ENCODE peak calls at places on chromosome 11, in seven cellular contexts. C is H7, F is foreskin fibroblast, W is kidney, N is colonic mucosa, M is A673, X is fibroblast of lung. B is an unnamed sample.

GRCh38 chr11:68020575-68020974 is 9.9 kb upstream of the NDUFS8 start:
- DNase-seq in C (peak; percentile 93), F (peak; percentile 72), W (no peak), N (no peak), M (no peak), X (peak; percentile 34), B (no peak)

GRCh38 chr11:29208117-29208516 is 808.7 kb downstream of the KCNA4 start:
- DNase-seq in C (no peak), F (no peak), W (no peak), N (no peak), M (no peak), X (no peak), B (no peak)

GRCh38 chr11:18312012-18312411 is 9.9 kb downstream of the HPS5 start:
- DNase-seq in C (no peak), F (peak; percentile 65), W (no peak), N (no peak), M (no peak), X (no peak), B (peak; percentile 18)

GRCh38 chr11:17596310-17596669 is 49.2 kb downstream of the OTOG start:
- DNase-seq in C (no peak), F (no peak), W (peak; percentile 9), N (no peak), M (no peak), X (no peak), B (no peak)

GRCh38 chr11:77522215-77522614 is 48.3 kb upstream of the PAK1 start:
- DNase-seq in C (no peak), F (peak; percentile 34), W (no peak), N (no peak), M (no peak), X (no peak), B (peak; percentile 55)

GRCh38 chr11:130220311-130221030 is 60.9 kb downstream of the ST14 start:
- DNase-seq in C (peak; percentile 30), F (no peak), W (peak; percentile 12), N (no peak), M (no peak), X (no peak), B (no peak)

GRCh38 chr11:6319879-6320410 is 356 bp downstream of the CAVIN3 start:
- DNase-seq in C (peak; percentile 87), F (peak; percentile 98), W (peak; percentile 97), N (peak; percentile 90), M (no peak), X (peak; percentile 95), B (peak; percentile 53)

GRCh38 chr11:78453140-78453935 is 35.7 kb upstream of the GAB2 start:
- DNase-seq in C (no peak), F (no peak), W (no peak), N (no peak), M (no peak), X (peak; percentile 66), B (peak; percentile 27)

GRCh38 chr11:1574256-1575242 is 2.5 kb upstream of the DUSP8 start:
- DNase-seq in C (peak; percentile 96), F (peak; percentile 75), W (peak; percentile 90), N (peak; percentile 82), M (peak; percentile 30), X (peak; percentile 49), B (no peak)

GRCh38 chr11:57460017-57460755 is at the start of gene RTN4RL2:
- DNase-seq in C (peak; percentile 96), F (peak; percentile 76), W (peak; percentile 78), N (peak; percentile 48), M (peak; percentile 89), X (peak; percentile 54), B (no peak)

GRCh38 chr11:113977701-113978100 is 2.8 kb downstream of the HTR3A start:
- DNase-seq in C (no peak), F (no peak), W (no peak), N (no peak), M (no peak), X (no peak), B (no peak)

GRCh38 chr11:110081462-110082233 is 11.5 kb upstream of the ZC3H12C start:
- DNase-seq in C (no peak), F (peak; percentile 41), W (no peak), N (no peak), M (no peak), X (no peak), B (no peak)

GRCh38 chr11:129392995-129393394 is 17.3 kb downstream of the BARX2 start:
- DNase-seq in C (no peak), F (no peak), W (no peak), N (no peak), M (no peak), X (no peak), B (no peak)

GRCh38 chr11:68014157-68014965 is 4.2 kb downstream of the ALDH3B1 start:
- DNase-seq in C (no peak), F (peak; percentile 83), W (peak; percentile 94), N (peak; percentile 80), M (no peak), X (peak; percentile 94), B (peak; percentile 53)

DNA sequence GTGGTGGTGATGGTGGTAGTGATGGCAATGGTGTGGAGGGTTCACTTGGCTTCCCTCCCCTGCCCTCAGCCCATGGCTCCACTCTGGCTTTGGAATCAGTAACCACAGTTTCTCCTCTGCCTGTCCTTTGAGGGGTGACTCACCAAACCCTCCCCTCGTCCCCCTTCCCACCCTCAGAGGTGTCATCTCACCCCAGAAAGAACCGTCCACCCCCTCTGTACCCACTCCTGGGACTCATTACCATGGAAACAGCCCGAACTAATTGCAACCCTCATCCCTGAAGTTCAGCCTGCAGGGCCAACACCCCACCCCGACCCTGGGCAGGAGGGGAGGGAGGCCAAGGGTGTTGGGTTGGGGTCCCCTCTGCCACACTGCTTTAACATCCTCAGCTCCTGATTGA is 26.6 kb downstream of the PHLDB1 start:
- DNase-seq in C (no peak), F (peak; percentile 73), W (peak; percentile 57), N (no peak), M (no peak), X (peak; percentile 43), B (no peak)
- H3K4me3 ChIP-seq in C (no peak overlapping the region), F (no peak overlapping the region), W (no peak overlapping the region), N (no peak overlapping the region), M (no peak overlapping the region), X (no peak overlapping the region), B (no peak overlapping the region)

DNA sequence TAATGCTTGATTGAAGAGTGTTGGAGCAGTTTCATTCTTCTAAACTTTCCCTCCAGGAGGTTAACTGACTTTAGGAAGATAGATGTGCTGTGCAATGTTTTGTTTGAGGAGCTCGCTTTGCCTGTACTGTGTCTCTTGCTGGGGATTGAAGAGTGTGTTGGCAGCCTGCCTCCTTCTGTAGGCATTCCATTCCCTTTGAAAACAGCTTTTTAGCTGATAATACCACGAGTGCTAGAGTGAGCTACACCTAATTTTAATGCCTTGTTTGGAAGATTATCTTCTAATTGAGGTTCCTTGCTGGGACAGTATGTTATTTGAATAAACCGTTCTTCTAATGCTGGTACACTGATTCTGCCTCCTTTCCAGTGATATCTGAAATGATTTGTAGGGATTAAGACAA is 7.2 kb downstream of the DDX10 start:
- DNase-seq in C (no peak), F (peak; percentile 68), W (no peak), N (no peak), M (peak; percentile 92), X (peak; percentile 67), B (peak; percentile 32)
- H3K4me3 ChIP-seq in C (no peak overlapping the region), F (no peak overlapping the region), W (no peak overlapping the region), N (no peak overlapping the region), M (peak overlapping the region; percentile 7), X (no peak overlapping the region), B (no peak overlapping the region)

DNA sequence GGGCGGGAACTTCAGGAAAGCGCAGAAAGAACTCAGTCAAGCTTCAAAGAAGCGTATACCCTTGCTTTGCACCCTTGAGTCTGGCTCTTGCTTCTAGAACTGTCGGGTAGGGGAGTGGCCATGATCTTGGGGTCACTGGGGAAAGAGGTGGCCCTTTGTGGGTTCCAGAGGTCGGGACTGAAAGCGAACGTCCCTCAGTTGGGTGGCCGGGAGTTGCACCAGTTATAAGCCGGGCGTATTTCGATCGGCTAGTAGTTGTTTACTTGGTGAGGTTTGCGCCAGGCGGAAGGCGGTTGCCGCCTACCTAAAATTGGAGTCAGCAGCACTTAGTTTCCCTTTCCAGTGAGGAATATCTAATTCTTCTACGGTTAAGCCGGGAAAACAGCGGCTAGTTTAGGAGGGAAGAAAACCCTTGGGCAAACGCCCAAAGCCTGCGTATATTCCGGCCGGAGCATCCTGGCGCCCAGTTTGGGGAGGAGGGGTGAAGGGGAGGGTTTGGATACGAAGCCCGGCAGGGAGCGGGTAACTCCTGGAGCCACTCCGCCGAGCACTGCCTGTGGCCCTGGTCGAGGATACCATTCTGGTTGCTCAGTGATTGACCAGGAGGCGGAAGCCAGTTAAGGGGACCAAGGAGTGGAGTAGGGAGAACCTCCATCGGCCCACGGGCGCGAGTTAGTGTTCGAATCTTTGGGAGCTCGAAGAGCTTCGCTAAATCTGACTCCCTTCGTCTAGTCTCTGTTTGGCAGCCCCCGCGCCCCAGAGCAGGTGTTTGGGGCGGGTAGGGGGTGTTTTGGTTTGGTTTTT is 810 bp upstream of the WT1 start:
- DNase-seq in C (peak; percentile 73), F (no peak), W (no peak), N (no peak), M (peak; percentile 72), X (no peak), B (no peak)
- H3K4me3 ChIP-seq in C (peak overlapping the region; percentile 31), F (no peak overlapping the region), W (peak overlapping the region; percentile 37), N (no peak overlapping the region), M (peak overlapping the region; percentile 34), X (no peak overlapping the region), B (no peak overlapping the region)

GRCh38 chr11:95081412-95081811 is 8.2 kb upstream of the ENDOD1 start:
- DNase-seq in C (no peak), F (no peak), W (peak; percentile 85), N (no peak), M (no peak), X (peak; percentile 18), B (no peak)
- H3K4me3 ChIP-seq in C (no peak overlapping the region), F (no peak overlapping the region), W (no peak overlapping the region), N (no peak overlapping the region), M (no peak overlapping the region), X (no peak overlapping the region), B (no peak overlapping the region)

GRCh38 chr11:112509300-112509699 is 248.6 kb upstream of the PLET1 start:
- DNase-seq in C (no peak), F (no peak), W (no peak), N (no peak), M (no peak), X (no peak), B (no peak)

GRCh38 chr11:112513936-112514716 is 253.5 kb upstream of the PLET1 start:
- DNase-seq in C (no peak), F (no peak), W (no peak), N (no peak), M (peak; percentile 86), X (no peak), B (no peak)

GRCh38 chr11:112511906-112512305 is 251.2 kb upstream of the PLET1 start:
- DNase-seq in C (no peak), F (no peak), W (no peak), N (no peak), M (no peak), X (no peak), B (no peak)

GRCh38 chr11:112513417-112513816 is 252.8 kb upstream of the PLET1 start:
- DNase-seq in C (no peak), F (no peak), W (no peak), N (no peak), M (no peak), X (no peak), B (no peak)

GRCh38 chr11:112511271-112511670 is 250.6 kb upstream of the PLET1 start:
- DNase-seq in C (no peak), F (no peak), W (no peak), N (no peak), M (no peak), X (no peak), B (no peak)
- H3K4me3 ChIP-seq in C (no peak overlapping the region), F (no peak overlapping the region), W (no peak overlapping the region), N (no peak overlapping the region), M (no peak overlapping the region), X (no peak overlapping the region), B (no peak overlapping the region)

B was measured in astrocyte of the cerebellum.